ENCODE peak calls at places on chromosomes 6 and 20, in seven cellular contexts. One of them, this sample, is unnamed. For H3K27me3, the result is how much of the 10 kb centered on the place peaks cover.

GRCh38 chr6:36402481-36402880 is 15.0 kb upstream of the ETV7 start:
- DNase-seq in AG04450: no peak
- DNase-seq in heart left ventricle: no peak
- DNase-seq in Caco-2: no peak
- DNase-seq in ovary: no peak
- DNase-seq in dorsolateral prefrontal cortex: no peak
- DNase-seq in breast epithelium: no peak
- DNase-seq in this sample: no peak

GRCh38 chr20:24332956-24333355 is 136.5 kb upstream of the SYNDIG1 start:
- DNase-seq in AG04450: no peak
- DNase-seq in heart left ventricle: no peak
- DNase-seq in Caco-2: no peak
- DNase-seq in ovary: no peak
- DNase-seq in dorsolateral prefrontal cortex: no peak
- DNase-seq in breast epithelium: no peak
- DNase-seq in this sample: no peak

GRCh38 chr6:139323511-139324445 is 32.0 kb upstream of the TXLNB start:
- DNase-seq in AG04450: peak
- DNase-seq in heart left ventricle: peak
- DNase-seq in Caco-2: peak
- DNase-seq in ovary: peak
- DNase-seq in dorsolateral prefrontal cortex: no peak
- DNase-seq in breast epithelium: peak
- DNase-seq in this sample: peak

GRCh38 chr6:34383171-34383631 is 9.3 kb downstream of the NUDT3 start:
- DNase-seq in AG04450: peak
- DNase-seq in heart left ventricle: no peak
- DNase-seq in Caco-2: no peak
- DNase-seq in ovary: peak
- DNase-seq in dorsolateral prefrontal cortex: no peak
- DNase-seq in breast epithelium: no peak
- DNase-seq in this sample: no peak

GRCh38 chr6:24855389-24856245 is 56.9 kb upstream of the ARMH2 start:
- DNase-seq in AG04450: peak
- DNase-seq in heart left ventricle: peak
- DNase-seq in Caco-2: peak
- DNase-seq in ovary: peak
- DNase-seq in dorsolateral prefrontal cortex: no peak
- DNase-seq in breast epithelium: no peak
- DNase-seq in this sample: peak

GRCh38 chr6:145798530-145798929 is 16.1 kb downstream of the FBXO30 start:
- DNase-seq in AG04450: no peak
- DNase-seq in heart left ventricle: no peak
- DNase-seq in Caco-2: no peak
- DNase-seq in ovary: no peak
- DNase-seq in dorsolateral prefrontal cortex: no peak
- DNase-seq in breast epithelium: no peak
- DNase-seq in this sample: no peak

GRCh38 chr20:17896247-17896723 is 72.3 kb downstream of the SNX5 start:
- DNase-seq in AG04450: no peak
- DNase-seq in heart left ventricle: no peak
- DNase-seq in Caco-2: no peak
- DNase-seq in ovary: no peak
- DNase-seq in dorsolateral prefrontal cortex: no peak
- DNase-seq in breast epithelium: no peak
- DNase-seq in this sample: no peak

GRCh38 chr6:28953039-28953872 is 29.5 kb upstream of the TRIM27 start:
- DNase-seq in AG04450: peak
- DNase-seq in heart left ventricle: no peak
- DNase-seq in Caco-2: peak
- DNase-seq in ovary: no peak
- DNase-seq in dorsolateral prefrontal cortex: no peak
- DNase-seq in breast epithelium: no peak
- DNase-seq in this sample: no peak

GRCh38 chr6:169738204-169738971 is 13.0 kb downstream of the DYNLT2 start:
- DNase-seq in AG04450: no peak
- DNase-seq in heart left ventricle: peak
- DNase-seq in Caco-2: no peak
- DNase-seq in ovary: no peak
- DNase-seq in dorsolateral prefrontal cortex: no peak
- DNase-seq in breast epithelium: no peak
- DNase-seq in this sample: no peak

GRCh38 chr6:11727995-11728961 is 50.3 kb downstream of the ADTRP start:
- DNase-seq in AG04450: no peak
- DNase-seq in heart left ventricle: no peak
- DNase-seq in Caco-2: no peak
- DNase-seq in ovary: no peak
- DNase-seq in dorsolateral prefrontal cortex: no peak
- DNase-seq in breast epithelium: no peak
- DNase-seq in this sample: no peak

GRCh38 chr6:169968541-169969270 is 217.3 kb downstream of the ERMARD start:
- DNase-seq in AG04450: no peak
- DNase-seq in heart left ventricle: no peak
- DNase-seq in Caco-2: no peak
- DNase-seq in ovary: no peak
- DNase-seq in dorsolateral prefrontal cortex: no peak
- DNase-seq in breast epithelium: peak
- DNase-seq in this sample: peak

GRCh38 chr20:38195521-38195920 is 30.5 kb upstream of the TGM2 start:
- DNase-seq in AG04450: no peak
- DNase-seq in heart left ventricle: no peak
- DNase-seq in Caco-2: no peak
- DNase-seq in ovary: no peak
- DNase-seq in dorsolateral prefrontal cortex: no peak
- DNase-seq in breast epithelium: no peak
- DNase-seq in this sample: no peak

GRCh38 chr6:96923871-96924493 is 546 bp upstream of the KLHL32 start:
- DNase-seq in AG04450: no peak
- DNase-seq in heart left ventricle: no peak
- DNase-seq in Caco-2: peak
- DNase-seq in ovary: no peak
- DNase-seq in dorsolateral prefrontal cortex: no peak
- DNase-seq in breast epithelium: no peak
- DNase-seq in this sample: peak

GRCh38 chr20:6164421-6165341 is 41.9 kb upstream of the FERMT1 start:
- DNase-seq in AG04450: no peak
- DNase-seq in heart left ventricle: peak
- DNase-seq in Caco-2: no peak
- DNase-seq in ovary: no peak
- DNase-seq in dorsolateral prefrontal cortex: no peak
- DNase-seq in breast epithelium: no peak
- DNase-seq in this sample: no peak

GRCh38 chr6:18242062-18242851 is 22.1 kb downstream of the DEK start:
- DNase-seq in AG04450: peak
- DNase-seq in heart left ventricle: no peak
- DNase-seq in Caco-2: no peak
- DNase-seq in ovary: no peak
- DNase-seq in dorsolateral prefrontal cortex: no peak
- DNase-seq in breast epithelium: no peak
- DNase-seq in this sample: no peak

GRCh38 chr6:48474764-48475674 is 364.0 kb upstream of the PTCHD4 start:
- DNase-seq in AG04450: no peak
- DNase-seq in heart left ventricle: no peak
- DNase-seq in Caco-2: no peak
- DNase-seq in ovary: no peak
- DNase-seq in dorsolateral prefrontal cortex: no peak
- DNase-seq in breast epithelium: no peak
- DNase-seq in this sample: no peak

GRCh38 chr6:158667360-158667981 is 17.6 kb downstream of the SYTL3 start:
- DNase-seq in AG04450: no peak
- DNase-seq in heart left ventricle: no peak
- DNase-seq in Caco-2: no peak
- DNase-seq in ovary: no peak
- DNase-seq in dorsolateral prefrontal cortex: no peak
- DNase-seq in breast epithelium: no peak
- DNase-seq in this sample: peak
- H3K27me3 ChIP-seq in AG04450: under half
- H3K27me3 ChIP-seq in heart left ventricle: under half
- H3K27me3 ChIP-seq in Caco-2: under half
- H3K27me3 ChIP-seq in ovary: under half
- H3K27me3 ChIP-seq in dorsolateral prefrontal cortex: under half
- H3K27me3 ChIP-seq in breast epithelium: under half
- H3K27me3 ChIP-seq in this sample: under half

GRCh38 chr20:59428441-59429205 is 128.2 kb downstream of the EDN3 start:
- DNase-seq in AG04450: no peak
- DNase-seq in heart left ventricle: no peak
- DNase-seq in Caco-2: no peak
- DNase-seq in ovary: no peak
- DNase-seq in dorsolateral prefrontal cortex: no peak
- DNase-seq in breast epithelium: no peak
- DNase-seq in this sample: no peak
- TF ChIP-seq CTCF in AG04450: no peak
- TF ChIP-seq CTCF in heart left ventricle: no peak
- TF ChIP-seq CTCF in Caco-2: peak
- TF ChIP-seq CTCF in ovary: no peak
- TF ChIP-seq CTCF in dorsolateral prefrontal cortex: no peak
- TF ChIP-seq CTCF in breast epithelium: no peak
- TF ChIP-seq CTCF in this sample: no peak

GRCh38 chr6:41637179-41638001 is 878 bp upstream of the MDFI start:
- DNase-seq in AG04450: no peak
- DNase-seq in heart left ventricle: peak
- DNase-seq in Caco-2: no peak
- DNase-seq in ovary: no peak
- DNase-seq in dorsolateral prefrontal cortex: no peak
- DNase-seq in breast epithelium: no peak
- DNase-seq in this sample: no peak
- H3K27me3 ChIP-seq in AG04450: half or more
- H3K27me3 ChIP-seq in heart left ventricle: under half
- H3K27me3 ChIP-seq in Caco-2: under half
- H3K27me3 ChIP-seq in ovary: under half
- H3K27me3 ChIP-seq in dorsolateral prefrontal cortex: under half
- H3K27me3 ChIP-seq in breast epithelium: under half
- H3K27me3 ChIP-seq in this sample: under half

GRCh38 chr6:39646751-39647420 is 78.3 kb downstream of the KIF6 start:
- DNase-seq in AG04450: no peak
- DNase-seq in heart left ventricle: no peak
- DNase-seq in Caco-2: no peak
- DNase-seq in ovary: no peak
- DNase-seq in dorsolateral prefrontal cortex: no peak
- DNase-seq in breast epithelium: no peak
- DNase-seq in this sample: no peak

GRCh38 chr6:39638126-39638822 is 86.9 kb downstream of the KIF6 start:
- DNase-seq in AG04450: no peak
- DNase-seq in heart left ventricle: no peak
- DNase-seq in Caco-2: no peak
- DNase-seq in ovary: no peak
- DNase-seq in dorsolateral prefrontal cortex: no peak
- DNase-seq in breast epithelium: no peak
- DNase-seq in this sample: no peak

DNA sequence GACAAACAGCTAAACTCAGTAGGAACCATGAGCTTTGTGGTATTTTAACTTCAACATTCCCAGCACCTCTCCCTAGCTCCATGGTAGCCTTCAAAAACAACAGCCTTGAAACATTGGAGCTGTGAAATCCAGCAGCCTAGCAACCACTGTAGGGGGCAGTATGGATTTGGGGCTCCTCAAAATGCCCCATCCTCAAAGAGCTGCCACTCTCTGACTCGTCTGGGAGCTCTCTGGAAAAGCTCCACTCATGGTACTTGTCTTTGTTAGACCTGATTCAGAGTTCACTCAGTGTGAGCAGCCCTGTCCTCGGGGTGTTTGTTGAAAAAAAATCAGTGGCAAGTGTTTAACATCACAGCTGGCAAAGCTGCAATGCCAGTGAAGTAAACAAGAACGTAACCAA is 82.9 kb downstream of the KIF6 start:
- DNase-seq in AG04450: no peak
- DNase-seq in heart left ventricle: no peak
- DNase-seq in Caco-2: no peak
- DNase-seq in ovary: no peak
- DNase-seq in dorsolateral prefrontal cortex: no peak
- DNase-seq in breast epithelium: no peak
- DNase-seq in this sample: no peak
- TF ChIP-seq CTCF in AG04450: no peak
- TF ChIP-seq CTCF in heart left ventricle: no peak
- TF ChIP-seq CTCF in Caco-2: no peak
- TF ChIP-seq CTCF in ovary: no peak
- TF ChIP-seq CTCF in dorsolateral prefrontal cortex: no peak
- TF ChIP-seq CTCF in breast epithelium: no peak
- TF ChIP-seq CTCF in this sample: no peak

DNA sequence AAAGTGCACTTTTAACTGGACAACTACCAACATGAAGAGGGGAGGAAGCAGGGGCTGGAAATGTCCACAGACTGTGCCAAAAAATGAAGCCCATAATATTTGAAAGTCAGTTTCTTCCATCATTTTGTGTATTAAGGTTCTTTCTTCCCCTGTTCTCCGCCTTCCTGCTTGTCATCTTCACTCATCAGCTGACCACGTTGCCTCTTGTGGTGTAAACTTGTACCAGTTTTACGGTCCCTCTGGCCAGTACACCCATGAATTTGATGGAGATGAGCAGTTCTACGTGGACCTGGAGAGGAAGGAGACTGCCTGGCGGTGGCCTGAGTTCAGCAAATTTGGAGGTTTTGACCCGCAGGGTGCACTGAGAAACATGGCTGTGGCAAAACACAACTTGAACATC is 3.9 kb downstream of the HLA-DQA1 start:
- DNase-seq in AG04450: no peak
- DNase-seq in heart left ventricle: no peak
- DNase-seq in Caco-2: no peak
- DNase-seq in ovary: no peak
- DNase-seq in dorsolateral prefrontal cortex: no peak
- DNase-seq in breast epithelium: no peak
- DNase-seq in this sample: no peak
- H3K27me3 ChIP-seq in AG04450: under half
- H3K27me3 ChIP-seq in heart left ventricle: under half
- H3K27me3 ChIP-seq in Caco-2: under half
- H3K27me3 ChIP-seq in ovary: under half
- H3K27me3 ChIP-seq in dorsolateral prefrontal cortex: under half
- H3K27me3 ChIP-seq in breast epithelium: under half
- H3K27me3 ChIP-seq in this sample: under half

GRCh38 chr6:128188678-128189077 is 287.8 kb upstream of the THEMIS start:
- DNase-seq in AG04450: no peak
- DNase-seq in heart left ventricle: no peak
- DNase-seq in Caco-2: no peak
- DNase-seq in ovary: no peak
- DNase-seq in dorsolateral prefrontal cortex: no peak
- DNase-seq in breast epithelium: no peak
- DNase-seq in this sample: no peak

GRCh38 chr6:128186724-128187123 is 285.9 kb upstream of the THEMIS start:
- DNase-seq in AG04450: no peak
- DNase-seq in heart left ventricle: no peak
- DNase-seq in Caco-2: no peak
- DNase-seq in ovary: no peak
- DNase-seq in dorsolateral prefrontal cortex: no peak
- DNase-seq in breast epithelium: no peak
- DNase-seq in this sample: no peak
- TF ChIP-seq CTCF in AG04450: no peak
- TF ChIP-seq CTCF in heart left ventricle: no peak
- TF ChIP-seq CTCF in Caco-2: no peak
- TF ChIP-seq CTCF in ovary: no peak
- TF ChIP-seq CTCF in dorsolateral prefrontal cortex: no peak
- TF ChIP-seq CTCF in breast epithelium: no peak
- TF ChIP-seq CTCF in this sample: no peak